ENCODE peak calls at places on chromosomes 6 and 20, in six cellular contexts. A, V, O, S, R and L are unnamed samples.

GRCh38 chr20:47181056-47181862 is 175.2 kb downstream of the ZMYND8 start:
- DNase-seq in A (peak), V (peak), O (no peak), S (peak), R (no peak), L (no peak)

GRCh38 chr20:20181322-20181721 is 129.0 kb downstream of the CFAP61 start:
- DNase-seq in A (no peak), V (no peak), O (peak), S (no peak), R (no peak), L (no peak)

GRCh38 chr6:152360016-152360415 is 277.1 kb downstream of the SYNE1 start:
- DNase-seq in A (no peak), V (no peak), O (no peak), S (no peak), R (no peak), L (no peak)

GRCh38 chr6:53618219-53618618 is 47.3 kb downstream of the KLHL31 start:
- DNase-seq in A (no peak), V (no peak), O (no peak), S (no peak), R (no peak), L (no peak)

GRCh38 chr6:123529843-123530242 is 106.9 kb downstream of the TRDN start:
- DNase-seq in A (peak), V (no peak), O (no peak), S (no peak), R (no peak), L (peak)

GRCh38 chr20:49603209-49603627 is 35.3 kb upstream of the PTGIS start:
- DNase-seq in A (peak), V (no peak), O (no peak), S (no peak), R (peak), L (no peak)

GRCh38 chr6:35370799-35371493 is 28.6 kb downstream of the PPARD start:
- DNase-seq in A (no peak), V (no peak), O (no peak), S (peak), R (peak), L (peak)

GRCh38 chr20:19288636-19289035 is 76.2 kb downstream of the SLC24A3 start:
- DNase-seq in A (no peak), V (no peak), O (no peak), S (no peak), R (no peak), L (no peak)

GRCh38 chr6:45715508-45715803 is 300.2 kb downstream of the CLIC5 start:
- DNase-seq in A (no peak), V (no peak), O (no peak), S (no peak), R (no peak), L (no peak)

GRCh38 chr6:98924647-98925046 is 23.1 kb downstream of the FBXL4 start:
- DNase-seq in A (no peak), V (peak), O (no peak), S (no peak), R (peak), L (no peak)

GRCh38 chr6:48567016-48567415 is 456.0 kb upstream of the PTCHD4 start:
- DNase-seq in A (peak), V (no peak), O (no peak), S (no peak), R (no peak), L (no peak)

GRCh38 chr6:10184408-10185187 is 230.3 kb downstream of the TFAP2A start:
- DNase-seq in A (no peak), V (no peak), O (no peak), S (no peak), R (no peak), L (no peak)

GRCh38 chr20:34647737-34648136 is 29.2 kb downstream of the PIGU start:
- DNase-seq in A (no peak), V (no peak), O (no peak), S (no peak), R (no peak), L (no peak)

GRCh38 chr20:55580475-55580874 is 424.8 kb downstream of the CBLN4 start:
- DNase-seq in A (no peak), V (no peak), O (no peak), S (no peak), R (no peak), L (no peak)

GRCh38 chr6:32885698-32886286 is 31.8 kb downstream of the PSMB9 start:
- DNase-seq in A (peak), V (peak), O (no peak), S (peak), R (no peak), L (no peak)

GRCh38 chr20:62571667-62572344 is 70.5 kb upstream of the SLCO4A1 start:
- DNase-seq in A (peak), V (no peak), O (no peak), S (no peak), R (no peak), L (peak)

GRCh38 chr6:26032387-26033131 is 54.7 kb upstream of the HFE start:
- DNase-seq in A (peak), V (no peak), O (no peak), S (no peak), R (no peak), L (no peak)

GRCh38 chr20:50172347-50173013 is 18.1 kb upstream of the CEBPB start:
- DNase-seq in A (no peak), V (no peak), O (no peak), S (no peak), R (peak), L (no peak)

GRCh38 chr6:16409531-16410441 is 171.4 kb downstream of the GMPR start:
- DNase-seq in A (peak), V (peak), O (peak), S (peak), R (peak), L (peak)

GRCh38 chr6:111731404-111732195 is 125.9 kb upstream of the TRAF3IP2 start:
- DNase-seq in A (no peak), V (no peak), O (no peak), S (no peak), R (no peak), L (no peak)

GRCh38 chr6:52598123-52598823 is 21.4 kb upstream of the TRAM2 start:
- DNase-seq in A (peak), V (no peak), O (peak), S (peak), R (peak), L (no peak)

GRCh38 chr20:46984391-46984790 is 89.7 kb downstream of the EYA2 start:
- DNase-seq in A (no peak), V (no peak), O (no peak), S (peak), R (no peak), L (no peak)

GRCh38 chr20:3716195-3716834 is 3.9 kb upstream of the SIGLEC1 start:
- DNase-seq in A (peak), V (no peak), O (peak), S (peak), R (no peak), L (peak)

GRCh38 chr6:44115866-44116265 is 11.4 kb downstream of the MRPL14 start:
- DNase-seq in A (no peak), V (no peak), O (no peak), S (no peak), R (no peak), L (no peak)

GRCh38 chr6:16337280-16337975 is 99.0 kb downstream of the GMPR start:
- DNase-seq in A (no peak), V (no peak), O (no peak), S (peak), R (peak), L (no peak)

GRCh38 chr6:105781905-105782304 is 304.2 kb upstream of the PRDM1 start:
- DNase-seq in A (no peak), V (no peak), O (no peak), S (no peak), R (no peak), L (no peak)

GRCh38 chr6:163711615-163712568 is 297.4 kb downstream of the QKI start:
- DNase-seq in A (peak), V (no peak), O (no peak), S (peak), R (peak), L (peak)

GRCh38 chr6:43809417-43810305 is 39.6 kb downstream of the VEGFA start:
- DNase-seq in A (no peak), V (peak), O (no peak), S (no peak), R (no peak), L (no peak)